ENCODE peak calls at places on chromosomes 2 and 18, in four cellular contexts. One of them, this sample, is unnamed.

GRCh38 chr2:128638311-128638710 is 319.6 kb upstream of the HS6ST1 start:
- DNase-seq in CD8-positive, alpha-beta T cell: no peak
- DNase-seq in transverse colon: no peak
- DNase-seq in uterus: no peak
- DNase-seq in this sample: no peak

GRCh38 chr2:186648130-186648529 is 45.7 kb upstream of the FAM171B start:
- DNase-seq in CD8-positive, alpha-beta T cell: no peak
- DNase-seq in transverse colon: no peak
- DNase-seq in uterus: no peak
- DNase-seq in this sample: no peak

GRCh38 chr2:224039080-224039769 is at the start of gene SERPINE2:
- DNase-seq in CD8-positive, alpha-beta T cell: peak; percentile 19
- DNase-seq in transverse colon: peak; percentile 47
- DNase-seq in uterus: peak; percentile 18
- DNase-seq in this sample: peak; percentile 78

GRCh38 chr2:183665976-183666375 is 541.7 kb downstream of the NUP35 start:
- DNase-seq in CD8-positive, alpha-beta T cell: no peak
- DNase-seq in transverse colon: no peak
- DNase-seq in uterus: no peak
- DNase-seq in this sample: no peak

GRCh38 chr2:240451108-240451611 is 15.7 kb downstream of the GPC1 start:
- DNase-seq in CD8-positive, alpha-beta T cell: no peak
- DNase-seq in transverse colon: no peak
- DNase-seq in uterus: no peak
- DNase-seq in this sample: peak; percentile 26

GRCh38 chr18:9531791-9532410 is 56.6 kb downstream of the RALBP1 start:
- DNase-seq in CD8-positive, alpha-beta T cell: no peak
- DNase-seq in transverse colon: no peak
- DNase-seq in uterus: no peak
- DNase-seq in this sample: no peak

GRCh38 chr2:32418777-32419176 is 62.0 kb downstream of the BIRC6 start:
- DNase-seq in CD8-positive, alpha-beta T cell: no peak
- DNase-seq in transverse colon: no peak
- DNase-seq in uterus: no peak
- DNase-seq in this sample: no peak

GRCh38 chr2:1833726-1834125 is 89.4 kb upstream of the PXDN start:
- DNase-seq in CD8-positive, alpha-beta T cell: no peak
- DNase-seq in transverse colon: no peak
- DNase-seq in uterus: no peak
- DNase-seq in this sample: no peak

GRCh38 chr2:24971300-24971549 is 530 bp downstream of the DNAJC27 start:
- DNase-seq in CD8-positive, alpha-beta T cell: no peak
- DNase-seq in transverse colon: no peak
- DNase-seq in uterus: no peak
- DNase-seq in this sample: no peak

GRCh38 chr2:121690095-121690494 is 40.8 kb upstream of the CLASP1 start:
- DNase-seq in CD8-positive, alpha-beta T cell: no peak
- DNase-seq in transverse colon: no peak
- DNase-seq in uterus: no peak
- DNase-seq in this sample: no peak

GRCh38 chr2:160747771-160748170 is 254.2 kb upstream of the RBMS1 start:
- DNase-seq in CD8-positive, alpha-beta T cell: no peak
- DNase-seq in transverse colon: no peak
- DNase-seq in uterus: no peak
- DNase-seq in this sample: no peak

GRCh38 chr2:152336854-152337510 is 2.0 kb downstream of the FMNL2 start:
- DNase-seq in CD8-positive, alpha-beta T cell: no peak
- DNase-seq in transverse colon: peak; percentile 41
- DNase-seq in uterus: peak; percentile 60
- DNase-seq in this sample: peak; percentile 36

GRCh38 chr2:9001229-9001628 is 2.3 kb downstream of the MBOAT2 start:
- DNase-seq in CD8-positive, alpha-beta T cell: no peak
- DNase-seq in transverse colon: peak; percentile 23
- DNase-seq in uterus: no peak
- DNase-seq in this sample: no peak

GRCh38 chr2:206212673-206213513 is 53.2 kb downstream of the EEF1B2 start:
- DNase-seq in CD8-positive, alpha-beta T cell: no peak
- DNase-seq in transverse colon: no peak
- DNase-seq in uterus: no peak
- DNase-seq in this sample: no peak

GRCh38 chr2:65277791-65278449 is 50.3 kb downstream of the ACTR2 start:
- DNase-seq in CD8-positive, alpha-beta T cell: no peak
- DNase-seq in transverse colon: no peak
- DNase-seq in uterus: no peak
- DNase-seq in this sample: no peak

GRCh38 chr2:238418196-238418998 is 8.3 kb upstream of the ASB1 start:
- DNase-seq in CD8-positive, alpha-beta T cell: no peak
- DNase-seq in transverse colon: peak; percentile 72
- DNase-seq in uterus: no peak
- DNase-seq in this sample: no peak

GRCh38 chr2:172510582-172510981 is 45.3 kb upstream of the PDK1 start:
- DNase-seq in CD8-positive, alpha-beta T cell: no peak
- DNase-seq in transverse colon: no peak
- DNase-seq in uterus: no peak
- DNase-seq in this sample: no peak

GRCh38 chr2:159921752-159922404 is 123.9 kb upstream of the CD302 start:
- DNase-seq in CD8-positive, alpha-beta T cell: peak; percentile 63
- DNase-seq in transverse colon: peak; percentile 85
- DNase-seq in uterus: peak; percentile 51
- DNase-seq in this sample: peak; percentile 54

GRCh38 chr2:27001851-27002369 is 30.9 kb upstream of the TMEM214 start:
- DNase-seq in CD8-positive, alpha-beta T cell: no peak
- DNase-seq in transverse colon: no peak
- DNase-seq in uterus: no peak
- DNase-seq in this sample: no peak

GRCh38 chr18:69944434-69944833 is 3.2 kb downstream of the CD226 start:
- DNase-seq in CD8-positive, alpha-beta T cell: no peak
- DNase-seq in transverse colon: no peak
- DNase-seq in uterus: no peak
- DNase-seq in this sample: no peak

GRCh38 chr18:26702023-26702422 is 153.7 kb upstream of the KCTD1 start:
- DNase-seq in CD8-positive, alpha-beta T cell: no peak
- DNase-seq in transverse colon: no peak
- DNase-seq in uterus: no peak
- DNase-seq in this sample: no peak

GRCh38 chr2:213101686-213102460 is 49.5 kb downstream of the IKZF2 start:
- DNase-seq in CD8-positive, alpha-beta T cell: no peak
- DNase-seq in transverse colon: no peak
- DNase-seq in uterus: no peak
- DNase-seq in this sample: no peak

GRCh38 chr2:126932966-126933555 is 34.4 kb downstream of the TEX51 start:
- DNase-seq in CD8-positive, alpha-beta T cell: no peak
- DNase-seq in transverse colon: no peak
- DNase-seq in uterus: no peak
- DNase-seq in this sample: no peak

GRCh38 chr2:224072541-224073188 is 33.6 kb upstream of the SERPINE2 start:
- DNase-seq in CD8-positive, alpha-beta T cell: no peak
- DNase-seq in transverse colon: no peak
- DNase-seq in uterus: peak; percentile 19
- DNase-seq in this sample: peak; percentile 59

GRCh38 chr2:70834881-70835280 is 735 bp downstream of the CD207 start:
- DNase-seq in CD8-positive, alpha-beta T cell: no peak
- DNase-seq in transverse colon: no peak
- DNase-seq in uterus: no peak
- DNase-seq in this sample: no peak

DNA sequence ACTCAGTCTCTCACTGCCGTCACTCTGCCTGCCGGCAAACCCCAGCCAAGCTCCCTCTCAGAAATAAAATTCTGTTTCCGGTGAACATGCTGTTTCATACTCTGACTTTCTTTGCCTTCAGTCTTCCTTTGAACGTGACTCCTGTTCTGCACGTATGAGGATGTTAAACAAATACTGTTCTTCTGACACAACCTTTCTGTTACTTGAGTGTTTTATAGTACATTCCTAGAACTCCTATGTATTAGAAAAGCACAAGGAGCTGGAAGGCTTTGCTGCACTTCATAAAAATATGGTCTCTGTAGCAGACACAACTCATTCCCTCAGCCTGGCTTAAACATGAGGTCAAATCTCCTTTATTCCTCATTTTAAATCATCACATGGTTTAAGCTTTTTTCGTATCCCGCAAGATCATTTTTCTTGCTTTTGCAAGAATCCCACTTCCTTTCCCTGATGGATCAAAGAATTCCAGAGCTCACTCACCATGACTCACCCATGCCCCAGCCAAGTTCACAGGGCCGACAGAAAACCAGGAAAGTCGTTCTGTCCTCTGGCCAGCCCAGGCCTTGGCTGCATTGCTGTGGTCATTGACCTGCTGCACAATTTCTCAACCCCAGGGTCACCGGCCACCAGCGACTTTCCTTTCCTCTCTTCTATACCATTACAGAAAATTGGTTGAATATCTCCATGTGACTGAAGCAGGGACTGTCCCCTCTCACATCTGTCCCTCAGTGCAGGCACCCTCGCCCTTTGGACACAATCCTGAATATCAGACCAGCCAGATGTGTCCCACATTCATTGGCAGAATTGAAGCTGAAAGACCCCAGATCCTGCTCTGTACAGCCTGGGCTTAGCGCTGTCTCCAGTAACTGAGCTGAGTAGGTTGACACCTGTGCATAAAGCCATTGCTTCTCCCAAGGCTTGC is 183.1 kb upstream of the ARL4C start:
- DNase-seq in CD8-positive, alpha-beta T cell: no peak
- DNase-seq in transverse colon: peak; percentile 45
- DNase-seq in uterus: peak; percentile 56
- DNase-seq in this sample: peak; percentile 85
- H3K4me1 ChIP-seq in CD8-positive, alpha-beta T cell: no peaks in the 10 kb centered on the region
- H3K4me1 ChIP-seq in transverse colon: no peaks in the 10 kb centered on the region
- H3K4me1 ChIP-seq in uterus: no peaks in the 10 kb centered on the region
- H3K4me1 ChIP-seq in this sample: no peaks in the 10 kb centered on the region

GRCh38 chr2:157430266-157430665 is 13.6 kb downstream of the CYTIP start:
- DNase-seq in CD8-positive, alpha-beta T cell: no peak
- DNase-seq in transverse colon: no peak
- DNase-seq in uterus: no peak
- DNase-seq in this sample: no peak

GRCh38 chr2:157428500-157429175 is 15.3 kb downstream of the CYTIP start:
- DNase-seq in CD8-positive, alpha-beta T cell: no peak
- DNase-seq in transverse colon: no peak
- DNase-seq in uterus: no peak
- DNase-seq in this sample: no peak

GRCh38 chr2:157426477-157426994 is 17.4 kb downstream of the CYTIP start:
- DNase-seq in CD8-positive, alpha-beta T cell: no peak
- DNase-seq in transverse colon: no peak
- DNase-seq in uterus: no peak
- DNase-seq in this sample: no peak

GRCh38 chr2:157427003-157427921 is 16.6 kb downstream of the CYTIP start:
- DNase-seq in CD8-positive, alpha-beta T cell: no peak
- DNase-seq in transverse colon: no peak
- DNase-seq in uterus: no peak
- DNase-seq in this sample: no peak

DNA sequence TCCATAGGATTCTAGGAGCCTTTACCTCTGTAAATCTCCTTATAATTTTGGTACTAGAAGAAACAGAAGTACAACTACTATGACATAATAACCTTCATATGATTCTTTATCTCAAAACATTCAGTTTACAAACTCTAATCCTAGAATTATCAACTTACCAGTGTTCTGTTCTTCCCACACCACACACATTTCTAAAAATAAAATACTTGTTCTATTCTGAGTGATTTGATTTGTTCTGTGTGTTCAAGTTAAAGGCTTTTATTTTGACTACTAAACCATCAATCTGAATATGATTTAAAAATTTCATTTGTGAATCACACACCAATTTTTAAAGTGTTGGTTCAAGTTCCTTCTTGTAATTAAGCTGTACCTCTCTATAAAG is 16.0 kb downstream of the CYTIP start:
- DNase-seq in CD8-positive, alpha-beta T cell: no peak
- DNase-seq in transverse colon: no peak
- DNase-seq in uterus: no peak
- DNase-seq in this sample: no peak
- H3K36me3 ChIP-seq in CD8-positive, alpha-beta T cell: peaks cover 64% of the 10 kb centered on the region
- H3K36me3 ChIP-seq in transverse colon: no peaks in the 10 kb centered on the region
- H3K36me3 ChIP-seq in uterus: no peaks in the 10 kb centered on the region
- H3K36me3 ChIP-seq in this sample: no peaks in the 10 kb centered on the region

GRCh38 chr2:220077488-220077887 is 450.1 kb downstream of the SLC4A3 start:
- DNase-seq in CD8-positive, alpha-beta T cell: no peak
- DNase-seq in transverse colon: no peak
- DNase-seq in uterus: no peak
- DNase-seq in this sample: no peak
- H3K27ac ChIP-seq in CD8-positive, alpha-beta T cell: no peak overlapping the region
- H3K27ac ChIP-seq in transverse colon: no peak overlapping the region
- H3K27ac ChIP-seq in uterus: peak overlapping the region; percentile 42
- H3K27ac ChIP-seq in this sample: peak overlapping the region; percentile 44

DNA sequence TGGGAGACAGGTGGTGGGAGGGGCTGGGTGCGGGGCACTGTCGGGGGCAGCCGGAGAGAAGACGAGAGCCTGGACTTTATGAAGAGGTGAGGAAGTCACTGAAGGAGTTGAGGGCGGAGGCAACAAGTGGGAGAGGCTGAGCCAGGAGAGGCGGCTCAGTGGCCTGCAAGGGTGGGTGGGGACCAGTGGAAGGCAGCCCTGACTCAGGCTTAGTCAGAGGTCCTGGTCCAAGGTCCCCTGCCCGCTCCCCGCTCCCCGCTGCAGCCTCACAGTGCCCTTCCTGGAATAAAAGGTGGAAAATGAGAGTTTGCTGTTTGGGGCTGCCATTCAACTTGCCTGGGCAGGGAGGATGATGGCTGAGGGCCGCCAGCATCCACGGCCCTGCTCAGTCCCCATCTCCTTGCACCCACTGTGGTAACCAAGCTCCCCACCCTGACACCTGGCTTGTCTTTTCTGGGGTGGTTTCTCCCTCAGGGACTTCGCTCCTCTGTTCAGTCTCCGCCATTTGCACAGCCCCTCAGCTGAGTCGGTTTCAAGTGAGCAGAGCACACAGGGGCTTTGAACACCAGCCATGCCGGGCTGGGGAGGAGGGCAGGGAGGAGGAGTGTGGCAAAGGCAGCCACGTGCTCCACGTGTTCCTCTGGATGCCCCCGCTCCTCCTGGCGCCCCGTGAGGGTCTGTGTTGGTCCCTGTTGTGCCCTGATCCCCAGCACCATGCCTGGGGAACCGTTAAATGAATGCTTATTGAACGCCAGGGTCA is 13.7 kb upstream of the RALB start:
- DNase-seq in CD8-positive, alpha-beta T cell: no peak
- DNase-seq in transverse colon: peak; percentile 89
- DNase-seq in uterus: peak; percentile 48
- DNase-seq in this sample: peak; percentile 63
- H3K4me1 ChIP-seq in CD8-positive, alpha-beta T cell: no peaks in the 10 kb centered on the region
- H3K4me1 ChIP-seq in transverse colon: peaks cover 13% of the 10 kb centered on the region
- H3K4me1 ChIP-seq in uterus: no peaks in the 10 kb centered on the region
- H3K4me1 ChIP-seq in this sample: no peaks in the 10 kb centered on the region

GRCh38 chr18:30093376-30093775 is 949.2 kb downstream of the DSC3 start:
- DNase-seq in CD8-positive, alpha-beta T cell: no peak
- DNase-seq in transverse colon: no peak
- DNase-seq in uterus: no peak
- DNase-seq in this sample: no peak
- H3K36me3 ChIP-seq in CD8-positive, alpha-beta T cell: no peaks in the 10 kb centered on the region
- H3K36me3 ChIP-seq in transverse colon: no peaks in the 10 kb centered on the region
- H3K36me3 ChIP-seq in uterus: no peaks in the 10 kb centered on the region
- H3K36me3 ChIP-seq in this sample: no peaks in the 10 kb centered on the region